ENCODE peak calls at places on chromosomes 3 and 15, in five cellular contexts. N, G, O, E and X are unnamed samples.

GRCh38 chr15:92595506-92596337 is 59.9 kb downstream of the FAM174B start:
- DNase-seq in G (no peak), O (no peak), N (no peak), E (no peak), X (no peak)

GRCh38 chr3:3699816-3700633 is 99.2 kb upstream of the LRRN1 start:
- DNase-seq in E (no peak), N (no peak), G (no peak), O (no peak), X (no peak)

GRCh38 chr3:65808407-65808806 is 230.3 kb downstream of the MAGI1 start:
- DNase-seq in O (no peak), G (no peak), E (no peak), N (no peak), X (no peak)

GRCh38 chr3:74445541-74445940 is 168.9 kb downstream of the CNTN3 start:
- DNase-seq in E (no peak), G (no peak), O (no peak), N (no peak), X (no peak)

GRCh38 chr15:69557340-69558137 is 104.9 kb downstream of the RPLP1 start:
- DNase-seq in E (no peak), G (no peak), N (no peak), O (peak), X (no peak)

GRCh38 chr15:60589253-60589652 is 110.3 kb upstream of the ICE2 start:
- DNase-seq in O (peak), N (no peak), G (no peak), E (no peak), X (no peak)

GRCh38 chr3:28934135-28934813 is 346.6 kb upstream of the RBMS3 start:
- DNase-seq in N (no peak), G (no peak), O (no peak), E (no peak), X (no peak)

GRCh38 chr3:146712826-146713225 is 107.7 kb upstream of the PLSCR5 start:
- DNase-seq in G (no peak), O (no peak), N (no peak), E (no peak), X (no peak)

GRCh38 chr3:123397050-123397590 is 51.8 kb downstream of the ADCY5 start:
- DNase-seq in O (no peak), G (no peak), E (no peak), N (no peak), X (no peak)

GRCh38 chr3:155370198-155370597 is 76.7 kb upstream of the STRIT1 start:
- DNase-seq in O (no peak), E (no peak), G (no peak), N (no peak), X (no peak)
- TF ChIP-seq CTCF in O (no peak), E (no peak), G (no peak), N (no peak), X (no peak)

GRCh38 chr3:197750396-197750831 is 731 bp downstream of the FYTTD1 start:
- DNase-seq in O (peak), E (peak), G (peak), N (peak), X (peak)
- TF ChIP-seq CTCF in O (peak), E (peak), G (no peak), N (no peak), X (no peak)

DNA sequence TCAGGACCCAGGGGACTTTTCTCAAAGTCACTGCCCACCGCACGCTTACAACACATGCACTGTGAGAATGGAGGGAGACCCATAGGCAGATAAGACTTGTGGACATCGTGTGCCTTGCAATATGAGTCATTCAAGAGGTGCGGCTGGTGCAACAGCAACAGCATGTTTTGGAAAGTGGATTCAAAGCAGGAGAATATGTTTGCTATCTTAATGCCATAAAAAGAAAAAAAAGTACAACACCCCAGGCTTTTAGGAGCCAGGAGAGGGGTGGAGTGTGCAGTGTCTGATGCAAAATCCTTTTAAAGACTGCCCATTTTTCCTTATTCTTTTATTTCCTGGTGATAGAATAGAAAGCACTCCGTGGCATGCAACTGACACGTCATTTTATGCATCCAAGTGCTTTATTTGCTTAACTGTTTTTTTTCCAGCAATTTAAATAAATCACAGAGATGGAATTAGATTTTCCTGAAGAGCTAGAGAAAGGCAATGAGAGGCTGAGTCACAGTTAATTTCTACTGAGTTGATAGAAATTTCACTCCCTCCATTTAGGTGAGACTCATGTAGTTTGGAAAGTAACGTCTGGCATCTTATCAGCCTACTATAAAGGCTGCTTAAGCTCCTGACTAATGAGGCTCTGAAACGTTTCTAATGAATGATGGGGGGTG is 96.3 kb downstream of the NSUN3 start:
- DNase-seq in G (no peak), N (no peak), O (no peak), E (no peak), X (no peak)
- TF ChIP-seq CTCF in G (no peak), N (no peak), O (no peak), E (no peak), X (no peak)

GRCh38 chr15:40340038-40340739 is 550 bp downstream of the CCDC9B start:
- DNase-seq in E (peak), G (no peak), N (no peak), O (peak), X (no peak)

GRCh38 chr15:40338041-40338657 is 2.6 kb downstream of the CCDC9B start:
- DNase-seq in E (peak), N (peak), O (peak), G (no peak), X (peak)

GRCh38 chr15:40338921-40339620 is 1.7 kb downstream of the CCDC9B start:
- DNase-seq in O (peak), E (no peak), G (no peak), N (no peak), X (no peak)

GRCh38 chr15:40340740-40341400 is at the start of gene CCDC9B:
- DNase-seq in E (peak), O (peak), N (no peak), G (no peak), X (no peak)

DNA sequence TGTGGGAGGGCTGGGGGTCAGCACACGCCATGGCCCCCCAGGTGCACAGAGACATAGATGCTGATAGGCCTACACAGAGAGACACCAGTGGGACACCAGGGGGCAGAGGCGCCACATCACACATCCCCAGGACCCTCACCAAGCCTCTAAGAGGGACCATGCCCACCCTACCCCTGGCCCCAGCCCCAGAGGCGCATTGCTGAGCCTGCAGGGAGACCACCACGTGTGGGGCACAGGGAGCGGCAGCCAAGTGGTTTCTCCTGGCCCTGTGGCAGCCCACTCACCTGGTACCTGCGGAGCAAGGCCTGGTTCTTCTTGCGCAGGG is 1.2 kb downstream of the CCDC9B start:
- DNase-seq in E (no peak), O (peak), N (no peak), G (no peak), X (no peak)
- TF ChIP-seq CTCF in E (no peak), O (no peak), N (no peak), G (no peak), X (no peak)

GRCh38 chr15:84638103-84638502 is 16.0 kb downstream of the WDR73 start:
- DNase-seq in O (no peak), G (no peak), E (no peak), N (no peak), X (peak)
- TF ChIP-seq CTCF in O (no peak), G (no peak), E (no peak), N (no peak), X (peak)

GRCh38 chr3:120417272-120417911 is 33.4 kb downstream of the FSTL1 start:
- DNase-seq in N (peak), E (peak), O (peak), G (peak), X (peak)
- TF ChIP-seq CTCF in N (peak), E (peak), O (peak), G (peak), X (peak)

DNA sequence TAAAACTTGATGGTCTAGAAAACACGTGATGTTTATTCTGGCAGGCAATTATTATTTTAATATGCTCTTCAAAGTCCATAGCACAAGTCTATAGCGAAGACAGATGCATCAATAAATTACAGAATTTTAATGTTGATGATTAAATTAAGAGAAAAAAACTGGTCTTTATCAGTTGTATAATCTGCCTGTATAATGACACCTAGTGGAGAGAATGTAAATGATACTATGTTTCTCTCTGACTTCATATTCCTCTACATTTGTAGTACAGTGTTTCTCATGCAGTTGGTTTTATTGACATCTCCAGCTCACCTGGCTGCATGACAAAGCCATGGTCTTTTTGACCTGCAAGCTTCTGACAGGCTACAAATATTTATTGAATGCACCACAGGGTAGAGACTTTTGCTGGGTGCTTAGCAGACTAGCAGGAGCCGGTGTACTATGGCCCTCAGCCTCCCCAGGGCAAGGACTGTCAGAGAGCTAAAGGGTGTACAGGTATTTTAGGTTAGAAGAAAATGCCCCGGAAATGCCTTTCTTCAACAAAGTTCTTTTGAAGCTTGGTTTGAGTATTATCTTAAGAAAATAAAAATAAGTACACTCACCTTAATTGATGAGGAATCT is 289.9 kb downstream of the GAP43 start:
- DNase-seq in G (no peak), E (no peak), O (no peak), N (no peak), X (no peak)
- TF ChIP-seq CTCF in G (peak), E (peak), O (no peak), N (peak), X (peak)